ENCODE peak calls at places on chromosomes 1 and 21, in five cellular contexts. J is CD8-positive, alpha-beta T cell; V is fibroblast of lung; G is K562; A is colonic mucosa. M is an unnamed sample. For H3K4me1, the result is how much of the 10 kb centered on the place peaks cover.

GRCh38 chr1:150322310-150322709 is 977 bp downstream of the PRPF3 start:
- DNase-seq in J (no peak), V (no peak), G (no peak), A (no peak), M (no peak)

GRCh38 chr1:51000160-51000559 is 30.1 kb downstream of the CDKN2C start:
- DNase-seq in J (no peak), V (no peak), G (no peak), A (no peak), M (no peak)

GRCh38 chr1:26459573-26460031 is 12.6 kb upstream of the HMGN2 start:
- DNase-seq in J (no peak), V (no peak), G (no peak), A (no peak), M (no peak)

GRCh38 chr1:76005755-76006154 is 68.8 kb upstream of the ST6GALNAC3 start:
- DNase-seq in J (no peak), V (no peak), G (no peak), A (no peak), M (no peak)

GRCh38 chr1:107379826-107380225 is 239.0 kb downstream of the NTNG1 start:
- DNase-seq in J (no peak), V (no peak), G (no peak), A (no peak), M (no peak)

GRCh38 chr1:153192697-153193096 is 10.5 kb upstream of the LELP1 start:
- DNase-seq in J (no peak), V (no peak), G (peak), A (no peak), M (no peak)

GRCh38 chr1:74935446-74935845 is 198.7 kb upstream of the LHX8 start:
- DNase-seq in J (no peak), V (no peak), G (no peak), A (no peak), M (no peak)

GRCh38 chr1:6129313-6129712 is 50.8 kb downstream of the CHD5 start:
- DNase-seq in J (no peak), V (no peak), G (no peak), A (no peak), M (peak)

GRCh38 chr1:90579212-90579802 is 137.8 kb downstream of the BARHL2 start:
- DNase-seq in J (no peak), V (peak), G (peak), A (no peak), M (no peak)

GRCh38 chr1:183185941-183186490 is at the start of gene LAMC2:
- DNase-seq in J (no peak), V (peak), G (no peak), A (peak), M (peak)

GRCh38 chr1:64650411-64650810 is 94.5 kb upstream of the RAVER2 start:
- DNase-seq in J (no peak), V (peak), G (no peak), A (no peak), M (no peak)

GRCh38 chr1:239882967-239883366 is 208.7 kb upstream of the FMN2 start:
- DNase-seq in J (no peak), V (no peak), G (no peak), A (no peak), M (no peak)

GRCh38 chr1:41358152-41358937 is 2.9 kb upstream of the FOXO6 start:
- DNase-seq in J (no peak), V (peak), G (no peak), A (no peak), M (no peak)

GRCh38 chr1:172810480-172810879 is 151.6 kb downstream of the FASLG start:
- DNase-seq in J (no peak), V (no peak), G (no peak), A (no peak), M (no peak)

GRCh38 chr1:11797525-11798216 is 8.1 kb downstream of the MTHFR start:
- DNase-seq in J (no peak), V (peak), G (peak), A (peak), M (no peak)

GRCh38 chr1:20165522-20165951 is 20.4 kb upstream of the UBXN10 start:
- DNase-seq in J (no peak), V (no peak), G (peak), A (no peak), M (no peak)

GRCh38 chr1:48617227-48617626 is 145.2 kb upstream of the SPATA6 start:
- DNase-seq in J (no peak), V (peak), G (no peak), A (no peak), M (no peak)

GRCh38 chr1:3516911-3517310 is 62.4 kb downstream of the ARHGEF16 start:
- DNase-seq in J (no peak), V (no peak), G (no peak), A (no peak), M (no peak)

GRCh38 chr21:37642493-37642892 is 273.8 kb downstream of the KCNJ6 start:
- DNase-seq in J (peak), V (no peak), G (peak), A (no peak), M (no peak)

GRCh38 chr1:184935919-184936798 is 38.1 kb downstream of the NIBAN1 start:
- DNase-seq in J (no peak), V (no peak), G (no peak), A (no peak), M (no peak)

GRCh38 chr1:998905-999796 is 746 bp downstream of the HES4 start:
- DNase-seq in J (no peak), V (no peak), G (peak), A (peak), M (peak)

DNA sequence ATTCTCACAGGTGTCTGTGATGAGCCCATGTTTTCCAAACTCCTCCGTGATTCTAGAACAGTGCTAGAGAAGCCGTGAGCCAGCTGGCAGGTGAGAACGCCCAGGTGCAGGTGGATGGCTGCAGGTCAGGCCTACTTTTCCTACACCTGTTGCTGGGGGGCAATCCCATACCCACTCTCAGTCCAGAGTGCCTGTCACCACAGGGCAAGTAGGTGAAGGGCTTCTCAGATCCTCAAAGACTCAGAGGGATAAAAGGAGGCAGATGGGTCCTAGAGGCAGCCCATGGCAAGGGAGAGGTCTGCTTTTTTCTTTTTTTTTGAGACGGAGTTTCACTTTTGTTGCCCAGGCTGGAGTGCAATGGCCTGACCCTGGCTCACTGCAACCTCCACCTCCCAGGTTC is 50.7 kb upstream of the H6PD start:
- DNase-seq in J (no peak), V (no peak), G (no peak), A (no peak), M (no peak)
- H3K4me1 ChIP-seq in J (under half), V (under half), G (under half), A (under half), M (under half)

DNA sequence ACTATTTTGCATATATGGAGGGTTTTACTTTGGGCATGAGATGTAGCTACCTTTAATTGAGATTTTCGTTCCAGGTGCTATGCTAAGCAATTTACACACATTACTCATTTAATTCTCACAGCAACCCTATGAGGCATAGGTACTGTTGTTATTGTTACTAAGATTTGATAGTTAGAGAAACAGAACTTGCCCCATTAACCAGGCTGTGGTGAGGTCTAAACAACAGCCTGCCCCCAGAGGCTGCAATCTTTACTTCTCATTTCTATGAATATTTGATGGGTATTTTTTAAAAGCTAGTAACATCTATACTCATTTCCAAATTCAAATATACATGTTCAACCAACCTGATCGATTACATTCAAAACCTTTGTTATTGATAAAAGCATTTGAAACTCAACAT is 155.6 kb downstream of the GALNT2 start:
- DNase-seq in J (no peak), V (no peak), G (no peak), A (no peak), M (no peak)
- TF ChIP-seq CTCF in J (no peak), V (peak), G (no peak), A (no peak), M (no peak)

GRCh38 chr1:201468844-201469644 is at the start of gene PHLDA3:
- DNase-seq in J (no peak), V (peak), G (no peak), A (peak), M (peak)
- H3K27ac ChIP-seq in J (no peak), V (peak), G (no peak), A (peak), M (peak)

GRCh38 chr1:220235462-220235861 is 36.8 kb downstream of the RAB3GAP2 start:
- DNase-seq in J (no peak), V (no peak), G (no peak), A (no peak), M (no peak)

GRCh38 chr1:220239213-220239612 is 33.0 kb downstream of the RAB3GAP2 start:
- DNase-seq in J (no peak), V (no peak), G (no peak), A (no peak), M (no peak)

GRCh38 chr1:220233927-220234326 is 38.3 kb downstream of the RAB3GAP2 start:
- DNase-seq in J (no peak), V (no peak), G (no peak), A (no peak), M (no peak)
- H3K4me1 ChIP-seq in J (under half), V (under half), G (under half), A (under half), M (under half)

DNA sequence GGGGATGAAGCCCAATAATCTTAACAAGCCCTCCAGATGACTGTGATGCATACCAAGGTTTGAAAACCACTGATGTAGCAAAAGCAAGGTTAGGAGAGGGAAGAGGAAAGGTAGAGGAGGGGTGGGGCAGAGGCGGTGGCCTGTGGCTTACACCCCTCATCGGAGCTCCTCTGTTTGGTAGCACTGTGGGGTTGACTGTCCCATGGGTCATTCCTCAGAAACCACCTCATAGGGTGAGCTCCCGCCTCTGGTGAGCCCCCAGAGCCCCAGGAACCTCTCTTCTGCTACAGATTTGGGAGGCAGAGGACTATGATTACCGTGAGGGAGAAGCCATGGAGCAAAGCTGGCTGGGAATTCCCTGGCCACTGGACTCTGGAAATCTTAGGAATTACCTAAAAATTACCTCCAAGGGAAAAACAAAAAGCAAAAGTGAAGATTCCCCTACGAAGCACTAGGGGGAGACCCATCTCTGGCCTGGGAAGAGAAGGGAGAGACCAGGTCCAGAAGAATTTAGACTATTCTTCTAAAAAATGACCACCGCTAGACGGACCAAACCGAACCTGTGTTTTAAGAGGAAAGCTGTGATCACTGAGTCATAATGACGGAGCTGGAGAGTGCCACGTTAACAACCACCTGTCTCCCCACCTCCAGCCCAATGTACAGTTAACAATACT is 1.5 kb upstream of the RASSF5 start:
- DNase-seq in J (no peak), V (peak), G (peak), A (no peak), M (no peak)
- TF ChIP-seq CTCF in J (no peak), V (peak), G (peak), A (no peak), M (peak)

GRCh38 chr21:33383056-33383888 is 19.9 kb upstream of the IFNGR2 start:
- DNase-seq in J (peak), V (peak), G (peak), A (peak), M (peak)

GRCh38 chr21:33378081-33378480 is 25.1 kb upstream of the IFNGR2 start:
- DNase-seq in J (no peak), V (no peak), G (no peak), A (no peak), M (no peak)

GRCh38 chr21:33377221-33377620 is 26.0 kb upstream of the IFNGR2 start:
- DNase-seq in J (no peak), V (no peak), G (no peak), A (no peak), M (no peak)

GRCh38 chr21:33384851-33385331 is 18.3 kb upstream of the IFNGR2 start:
- DNase-seq in J (no peak), V (peak), G (no peak), A (no peak), M (no peak)

GRCh38 chr21:33380483-33380998 is 22.7 kb upstream of the IFNGR2 start:
- DNase-seq in J (peak), V (peak), G (peak), A (peak), M (peak)
- H3K27ac ChIP-seq in J (peak), V (peak), G (peak), A (peak), M (peak)

GRCh38 chr1:209105769-209106168 is 477.7 kb upstream of the CAMK1G start:
- DNase-seq in J (no peak), V (no peak), G (no peak), A (no peak), M (no peak)

GRCh38 chr1:209104646-209105045 is 478.9 kb upstream of the CAMK1G start:
- DNase-seq in J (no peak), V (no peak), G (no peak), A (no peak), M (no peak)

GRCh38 chr1:209106861-209107260 is 476.7 kb upstream of the CAMK1G start:
- DNase-seq in J (no peak), V (no peak), G (no peak), A (no peak), M (no peak)

GRCh38 chr1:209107535-209107934 is 476.0 kb upstream of the CAMK1G start:
- DNase-seq in J (no peak), V (no peak), G (no peak), A (no peak), M (no peak)

GRCh38 chr1:209106237-209106741 is 477.2 kb upstream of the CAMK1G start:
- DNase-seq in J (no peak), V (peak), G (no peak), A (no peak), M (no peak)
- H3K4me1 ChIP-seq in J (under half), V (under half), G (under half), A (under half), M (under half)

GRCh38 chr1:162021124-162021523 is 2.5 kb downstream of the OLFML2B start:
- DNase-seq in J (no peak), V (no peak), G (no peak), A (no peak), M (no peak)

GRCh38 chr1:162023181-162023546 is 505 bp downstream of the OLFML2B start:
- DNase-seq in J (no peak), V (no peak), G (no peak), A (no peak), M (no peak)

GRCh38 chr1:162020145-162020544 is 3.5 kb downstream of the OLFML2B start:
- DNase-seq in J (no peak), V (peak), G (no peak), A (no peak), M (no peak)

GRCh38 chr1:162023547-162024501 is at the start of gene OLFML2B:
- DNase-seq in J (peak), V (peak), G (peak), A (peak), M (peak)

GRCh38 chr1:162022626-162023025 is 1.0 kb downstream of the OLFML2B start:
- DNase-seq in J (no peak), V (no peak), G (no peak), A (no peak), M (no peak)
- TF ChIP-seq CTCF in J (no peak), V (no peak), G (no peak), A (no peak), M (no peak)

M was measured in lower lobe of right lung.